ENCODE peak calls at places on chromosomes 11 and 22, in nine cellular contexts. V is activated effector memory CD4-positive, alpha-beta T cell treated with anti-CD3 and anti-CD28 coated beads, Interleukin-2, amount 50 U/mL, for 16 hours; X is Panc1; O is cardiac fibroblast; Q is HT1080; K is midbrain; J is EH; D is T-helper 2 cell; C is AG09309. Z is an unnamed sample.
A peak's percentile ranks its signal among the peaks of the same experiment; 100 is the strongest.

GRCh38 chr11:14905104-14906033 is 13.3 kb upstream of the CYP2R1 start:
- DNase-seq in V (peak; percentile 89), X (no peak), O (peak; percentile 47), Q (no peak), K (no peak), J (peak; percentile 35), D (peak; percentile 72), C (no peak), Z (peak; percentile 81)

GRCh38 chr11:62832346-62833234 is at the start of gene TEX54:
- DNase-seq in V (peak; percentile 66), X (no peak), O (no peak), Q (no peak), K (no peak), J (peak; percentile 45), D (no peak), C (no peak), Z (no peak)

GRCh38 chr22:37165940-37166674 is 16.4 kb upstream of the IL2RB start:
- DNase-seq in V (no peak), X (no peak), O (no peak), Q (no peak), K (no peak), J (no peak), D (peak; percentile 50), C (no peak), Z (no peak)

GRCh38 chr22:47918936-47919505 is 1156.6 kb downstream of the TBC1D22A start:
- DNase-seq in V (no peak), X (no peak), O (no peak), Q (no peak), K (peak; percentile 30), J (no peak), D (no peak), C (no peak), Z (peak; percentile 87)

GRCh38 chr11:96072592-96072991 is 148.7 kb upstream of the MTMR2 start:
- DNase-seq in V (no peak), X (no peak), O (no peak), Q (no peak), K (no peak), J (no peak), D (no peak), C (no peak), Z (no peak)

GRCh38 chr11:2878782-2879181 is 6.8 kb downstream of the CDKN1C start:
- DNase-seq in V (no peak), X (no peak), O (no peak), Q (no peak), K (no peak), J (no peak), D (no peak), C (no peak), Z (no peak)

GRCh38 chr11:67372993-67373915 is at the start of gene CLCF1:
- DNase-seq in V (peak; percentile 91), X (no peak), O (peak; percentile 89), Q (no peak), K (peak; percentile 19), J (peak; percentile 91), D (peak; percentile 84), C (no peak), Z (peak; percentile 82)

GRCh38 chr11:11899401-11899800 is 57.6 kb downstream of the USP47 start:
- DNase-seq in V (no peak), X (no peak), O (no peak), Q (no peak), K (no peak), J (no peak), D (no peak), C (no peak), Z (no peak)

GRCh38 chr11:35166369-35167360 is 27.7 kb downstream of the CD44 start:
- DNase-seq in V (peak; percentile 74), X (no peak), O (peak; percentile 77), Q (peak; percentile 99), K (peak; percentile 72), J (peak; percentile 99), D (no peak), C (peak; percentile 91), Z (no peak)

GRCh38 chr22:50739279-50739691 is 1.3 kb downstream of the ACR start:
- DNase-seq in V (peak; percentile 54), X (no peak), O (no peak), Q (no peak), K (no peak), J (no peak), D (no peak), C (no peak), Z (no peak)

GRCh38 chr22:42328130-42328821 is 57.8 kb upstream of the TCF20 start:
- DNase-seq in V (no peak), X (no peak), O (no peak), Q (no peak), K (no peak), J (no peak), D (no peak), C (no peak), Z (no peak)

GRCh38 chr11:27293500-27294417 is 69.3 kb downstream of the CCDC34 start:
- DNase-seq in V (no peak), X (no peak), O (no peak), Q (peak; percentile 78), K (no peak), J (peak; percentile 73), D (no peak), C (peak; percentile 29), Z (no peak)

GRCh38 chr11:363948-364761 is 5.1 kb upstream of the B4GALNT4 start:
- DNase-seq in V (peak; percentile 88), X (peak; percentile 38), O (no peak), Q (peak; percentile 68), K (no peak), J (peak; percentile 69), D (peak; percentile 59), C (no peak), Z (no peak)

GRCh38 chr11:111838054-111838453 is 33.3 kb downstream of the ALG9 start:
- DNase-seq in V (no peak), X (no peak), O (no peak), Q (no peak), K (no peak), J (no peak), D (no peak), C (no peak), Z (no peak)

GRCh38 chr11:90919332-90919731 is 696.5 kb upstream of the CHORDC1 start:
- DNase-seq in V (no peak), X (no peak), O (no peak), Q (no peak), K (no peak), J (no peak), D (no peak), C (no peak), Z (no peak)

GRCh38 chr11:77035580-77035979 is 1.4 kb downstream of the B3GNT6 start:
- DNase-seq in V (no peak), X (no peak), O (no peak), Q (no peak), K (no peak), J (no peak), D (no peak), C (no peak), Z (no peak)

GRCh38 chr22:38257170-38257569 is 15.6 kb downstream of the TMEM184B start:
- DNase-seq in V (no peak), X (no peak), O (peak; percentile 78), Q (no peak), K (no peak), J (peak; percentile 89), D (no peak), C (peak; percentile 47), Z (no peak)

GRCh38 chr22:49614966-49615965 is 212.4 kb downstream of the BRD1 start:
- DNase-seq in V (peak; percentile 55), X (no peak), O (no peak), Q (no peak), K (no peak), J (no peak), D (no peak), C (no peak), Z (no peak)

GRCh38 chr22:25069426-25069757 is 116.9 kb downstream of the KIAA1671 start:
- DNase-seq in V (no peak), X (no peak), O (no peak), Q (no peak), K (no peak), J (no peak), D (no peak), C (no peak), Z (no peak)

GRCh38 chr11:72583177-72583553 is 91.1 kb downstream of the PDE2A start:
- DNase-seq in V (peak; percentile 37), X (no peak), O (no peak), Q (no peak), K (no peak), J (no peak), D (no peak), C (no peak), Z (no peak)